ENCODE peak calls at places on chromosomes 11 and 22, in seven cellular contexts. Q, V, W, A, O, G and J are unnamed samples.

GRCh38 chr22:37195921-37196320 is 7.9 kb upstream of the C1QTNF6 start:
- DNase-seq in O (no peak), W (no peak), Q (no peak), A (no peak), G (no peak), V (no peak), J (no peak)

GRCh38 chr22:27453688-27454087 is 347.9 kb downstream of the MN1 start:
- DNase-seq in Q (no peak), G (no peak), V (no peak), O (no peak), W (no peak), A (no peak), J (no peak)

GRCh38 chr11:27085605-27086004 is 45.0 kb downstream of the BBOX1 start:
- DNase-seq in Q (no peak), G (no peak), V (no peak), W (no peak), O (no peak), A (no peak), J (no peak)

GRCh38 chr11:58968251-58968711 is 29.0 kb downstream of the GLYATL1 start:
- DNase-seq in W (no peak), G (no peak), V (no peak), A (no peak), Q (no peak), O (no peak), J (no peak)

GRCh38 chr22:41919357-41920224 is 4.7 kb upstream of the SHISA8 start:
- DNase-seq in O (no peak), W (peak), Q (no peak), V (no peak), G (no peak), A (no peak), J (no peak)

GRCh38 chr22:41910599-41911291 is 4.1 kb downstream of the SHISA8 start:
- DNase-seq in Q (no peak), W (no peak), G (no peak), O (no peak), A (peak), V (no peak), J (no peak)

GRCh38 chr11:68525930-68526329 is 65.4 kb downstream of the PPP6R3 start:
- DNase-seq in O (peak), A (no peak), V (no peak), G (no peak), Q (no peak), W (no peak), J (no peak)

GRCh38 chr11:62444271-62444833 is 25.5 kb downstream of the SCGB1A1 start:
- DNase-seq in W (peak), A (peak), V (no peak), O (no peak), G (peak), Q (no peak), J (no peak)

GRCh38 chr11:64694026-64694755 is 28.8 kb downstream of the NRXN2 start:
- DNase-seq in O (no peak), W (no peak), G (no peak), A (no peak), Q (no peak), V (no peak), J (no peak)

GRCh38 chr11:12667646-12668045 is 6.6 kb upstream of the TEAD1 start:
- DNase-seq in W (no peak), G (no peak), V (no peak), Q (no peak), A (no peak), O (no peak), J (no peak)

GRCh38 chr22:36439481-36440271 is 41.8 kb downstream of the TXN2 start:
- DNase-seq in O (peak), V (peak), G (no peak), A (no peak), W (no peak), Q (no peak), J (no peak)

GRCh38 chr11:119375629-119376196 is 5.8 kb downstream of the USP2 start:
- DNase-seq in W (no peak), A (peak), G (no peak), V (no peak), O (no peak), Q (no peak), J (no peak)

GRCh38 chr11:79980916-79981315 is 540.1 kb upstream of the TENM4 start:
- DNase-seq in O (no peak), W (peak), A (no peak), Q (no peak), V (no peak), G (no peak), J (no peak)

GRCh38 chr11:2441171-2441570 is 3.1 kb downstream of the TRPM5 start:
- DNase-seq in V (no peak), A (no peak), O (no peak), G (no peak), Q (no peak), W (no peak), J (no peak)

GRCh38 chr11:120649316-120649715 is 137.8 kb downstream of the GRIK4 start:
- DNase-seq in O (no peak), A (no peak), G (no peak), W (no peak), Q (no peak), V (no peak), J (no peak)

GRCh38 chr11:119990306-119991021 is 147.4 kb downstream of the TRIM29 start:
- DNase-seq in O (no peak), G (no peak), A (peak), W (no peak), Q (no peak), V (peak), J (no peak)

GRCh38 chr22:46800102-46800857 is 37.8 kb downstream of the TBC1D22A start:
- DNase-seq in G (no peak), O (no peak), A (no peak), V (no peak), W (no peak), Q (no peak), J (no peak)

GRCh38 chr22:30717331-30717921 is 22.8 kb downstream of the OSBP2 start:
- DNase-seq in Q (no peak), W (no peak), V (peak), O (peak), A (no peak), G (no peak), J (no peak)

GRCh38 chr11:7892059-7892699 is 38.9 kb downstream of the OR10A6 start:
- DNase-seq in A (no peak), G (no peak), V (no peak), Q (no peak), W (no peak), O (peak), J (no peak)

GRCh38 chr11:73384871-73385692 is 8.9 kb downstream of the RELT start:
- DNase-seq in G (no peak), W (no peak), V (no peak), O (no peak), A (peak), Q (no peak), J (peak)

GRCh38 chr11:76217653-76218160 is 11.4 kb upstream of the WNT11 start:
- DNase-seq in W (no peak), A (no peak), Q (no peak), O (no peak), G (no peak), V (no peak), J (no peak)